ENCODE peak calls at places on chromosomes 7 and 10, in eight cellular contexts. One of them, this sample, is unnamed.

GRCh38 chr10:94403034-94403822 is 887 bp downstream of the TBC1D12 start:
- DNase-seq in IMR-90: peak
- DNase-seq in neural progenitor cell: peak
- DNase-seq in neural crest cell: peak
- DNase-seq in fibroblast of lung: peak
- DNase-seq in GM23338: peak
- DNase-seq in WTC11: peak
- DNase-seq in lower leg skin: peak
- DNase-seq in this sample: peak

GRCh38 chr7:73831656-73832579 is 1.1 kb downstream of the CLDN4 start:
- DNase-seq in IMR-90: no peak
- DNase-seq in neural progenitor cell: peak
- DNase-seq in neural crest cell: no peak
- DNase-seq in fibroblast of lung: no peak
- DNase-seq in GM23338: peak
- DNase-seq in WTC11: peak
- DNase-seq in lower leg skin: no peak
- DNase-seq in this sample: no peak

GRCh38 chr7:140326116-140326928 is 72.0 kb downstream of the SLC37A3 start:
- DNase-seq in IMR-90: peak
- DNase-seq in neural progenitor cell: peak
- DNase-seq in neural crest cell: peak
- DNase-seq in fibroblast of lung: peak
- DNase-seq in GM23338: peak
- DNase-seq in WTC11: peak
- DNase-seq in lower leg skin: peak
- DNase-seq in this sample: peak

GRCh38 chr7:105790996-105791395 is 85.4 kb downstream of the ATXN7L1 start:
- DNase-seq in IMR-90: no peak
- DNase-seq in neural progenitor cell: no peak
- DNase-seq in neural crest cell: no peak
- DNase-seq in fibroblast of lung: no peak
- DNase-seq in GM23338: no peak
- DNase-seq in WTC11: no peak
- DNase-seq in lower leg skin: no peak
- DNase-seq in this sample: no peak

GRCh38 chr7:4138866-4139265 is 543.2 kb upstream of the FOXK1 start:
- DNase-seq in IMR-90: no peak
- DNase-seq in neural progenitor cell: no peak
- DNase-seq in neural crest cell: no peak
- DNase-seq in fibroblast of lung: no peak
- DNase-seq in GM23338: no peak
- DNase-seq in WTC11: no peak
- DNase-seq in lower leg skin: no peak
- DNase-seq in this sample: no peak

GRCh38 chr10:50299948-50300669 is 48.8 kb upstream of the ASAH2 start:
- DNase-seq in IMR-90: no peak
- DNase-seq in neural progenitor cell: no peak
- DNase-seq in neural crest cell: no peak
- DNase-seq in fibroblast of lung: no peak
- DNase-seq in GM23338: no peak
- DNase-seq in WTC11: no peak
- DNase-seq in lower leg skin: no peak
- DNase-seq in this sample: no peak

GRCh38 chr7:116353614-116354013 is 143.3 kb downstream of the TES start:
- DNase-seq in IMR-90: no peak
- DNase-seq in neural progenitor cell: no peak
- DNase-seq in neural crest cell: no peak
- DNase-seq in fibroblast of lung: no peak
- DNase-seq in GM23338: no peak
- DNase-seq in WTC11: no peak
- DNase-seq in lower leg skin: no peak
- DNase-seq in this sample: no peak

GRCh38 chr7:28055161-28055544 is 125.4 kb downstream of the JAZF1 start:
- DNase-seq in IMR-90: peak
- DNase-seq in neural progenitor cell: no peak
- DNase-seq in neural crest cell: no peak
- DNase-seq in fibroblast of lung: no peak
- DNase-seq in GM23338: no peak
- DNase-seq in WTC11: no peak
- DNase-seq in lower leg skin: no peak
- DNase-seq in this sample: no peak

GRCh38 chr10:83522881-83523386 is 616.4 kb upstream of the GHITM start:
- DNase-seq in IMR-90: no peak
- DNase-seq in neural progenitor cell: no peak
- DNase-seq in neural crest cell: no peak
- DNase-seq in fibroblast of lung: no peak
- DNase-seq in GM23338: no peak
- DNase-seq in WTC11: no peak
- DNase-seq in lower leg skin: no peak
- DNase-seq in this sample: no peak

GRCh38 chr7:43535031-43535451 is 47.9 kb upstream of the STK17A start:
- DNase-seq in IMR-90: no peak
- DNase-seq in neural progenitor cell: no peak
- DNase-seq in neural crest cell: no peak
- DNase-seq in fibroblast of lung: peak
- DNase-seq in GM23338: no peak
- DNase-seq in WTC11: no peak
- DNase-seq in lower leg skin: no peak
- DNase-seq in this sample: no peak

GRCh38 chr10:103790580-103790979 is 64.8 kb downstream of the SH3PXD2A start:
- DNase-seq in IMR-90: no peak
- DNase-seq in neural progenitor cell: no peak
- DNase-seq in neural crest cell: no peak
- DNase-seq in fibroblast of lung: no peak
- DNase-seq in GM23338: no peak
- DNase-seq in WTC11: no peak
- DNase-seq in lower leg skin: no peak
- DNase-seq in this sample: no peak

GRCh38 chr10:12476661-12477060 is 127.3 kb downstream of the CAMK1D start:
- DNase-seq in IMR-90: no peak
- DNase-seq in neural progenitor cell: no peak
- DNase-seq in neural crest cell: no peak
- DNase-seq in fibroblast of lung: no peak
- DNase-seq in GM23338: no peak
- DNase-seq in WTC11: no peak
- DNase-seq in lower leg skin: no peak
- DNase-seq in this sample: no peak

GRCh38 chr10:130409346-130409745 is 273.2 kb downstream of the GLRX3 start:
- DNase-seq in IMR-90: no peak
- DNase-seq in neural progenitor cell: no peak
- DNase-seq in neural crest cell: no peak
- DNase-seq in fibroblast of lung: no peak
- DNase-seq in GM23338: no peak
- DNase-seq in WTC11: no peak
- DNase-seq in lower leg skin: peak
- DNase-seq in this sample: no peak

GRCh38 chr7:47543659-47544058 is 38.3 kb downstream of the TNS3 start:
- DNase-seq in IMR-90: no peak
- DNase-seq in neural progenitor cell: no peak
- DNase-seq in neural crest cell: no peak
- DNase-seq in fibroblast of lung: no peak
- DNase-seq in GM23338: no peak
- DNase-seq in WTC11: no peak
- DNase-seq in lower leg skin: no peak
- DNase-seq in this sample: no peak

GRCh38 chr7:150377116-150377979 is 1.8 kb upstream of the ZNF775 start:
- DNase-seq in IMR-90: no peak
- DNase-seq in neural progenitor cell: peak
- DNase-seq in neural crest cell: no peak
- DNase-seq in fibroblast of lung: no peak
- DNase-seq in GM23338: no peak
- DNase-seq in WTC11: peak
- DNase-seq in lower leg skin: no peak
- DNase-seq in this sample: no peak

GRCh38 chr7:96297873-96298272 is 24.0 kb downstream of the SLC25A13 start:
- DNase-seq in IMR-90: no peak
- DNase-seq in neural progenitor cell: no peak
- DNase-seq in neural crest cell: no peak
- DNase-seq in fibroblast of lung: no peak
- DNase-seq in GM23338: no peak
- DNase-seq in WTC11: no peak
- DNase-seq in lower leg skin: no peak
- DNase-seq in this sample: no peak

GRCh38 chr7:70645876-70646336 is 486.0 kb upstream of the GALNT17 start:
- DNase-seq in IMR-90: no peak
- DNase-seq in neural progenitor cell: no peak
- DNase-seq in neural crest cell: no peak
- DNase-seq in fibroblast of lung: no peak
- DNase-seq in GM23338: no peak
- DNase-seq in WTC11: no peak
- DNase-seq in lower leg skin: no peak
- DNase-seq in this sample: no peak

GRCh38 chr10:6838118-6838517 is 258.0 kb upstream of the PRKCQ start:
- DNase-seq in IMR-90: no peak
- DNase-seq in neural progenitor cell: no peak
- DNase-seq in neural crest cell: no peak
- DNase-seq in fibroblast of lung: no peak
- DNase-seq in GM23338: peak
- DNase-seq in WTC11: no peak
- DNase-seq in lower leg skin: no peak
- DNase-seq in this sample: peak

GRCh38 chr10:31142026-31142425 is 110.4 kb upstream of the ZNF438 start:
- DNase-seq in IMR-90: peak
- DNase-seq in neural progenitor cell: no peak
- DNase-seq in neural crest cell: no peak
- DNase-seq in fibroblast of lung: peak
- DNase-seq in GM23338: no peak
- DNase-seq in WTC11: no peak
- DNase-seq in lower leg skin: no peak
- DNase-seq in this sample: no peak

GRCh38 chr7:124420367-124420766 is 345.2 kb downstream of the GPR37 start:
- DNase-seq in IMR-90: no peak
- DNase-seq in neural progenitor cell: no peak
- DNase-seq in neural crest cell: no peak
- DNase-seq in fibroblast of lung: no peak
- DNase-seq in GM23338: no peak
- DNase-seq in WTC11: no peak
- DNase-seq in lower leg skin: no peak
- DNase-seq in this sample: no peak
- TF ChIP-seq CTCF in IMR-90: no peak
- TF ChIP-seq CTCF in neural progenitor cell: no peak
- TF ChIP-seq CTCF in neural crest cell: no peak
- TF ChIP-seq CTCF in fibroblast of lung: no peak
- TF ChIP-seq CTCF in GM23338: no peak
- TF ChIP-seq CTCF in WTC11: no peak
- TF ChIP-seq CTCF in lower leg skin: no peak
- TF ChIP-seq CTCF in this sample: no peak

GRCh38 chr7:141339603-141340002 is 211.6 kb upstream of the AGK start:
- DNase-seq in IMR-90: no peak
- DNase-seq in neural progenitor cell: peak
- DNase-seq in neural crest cell: no peak
- DNase-seq in fibroblast of lung: no peak
- DNase-seq in GM23338: peak
- DNase-seq in WTC11: no peak
- DNase-seq in lower leg skin: no peak
- DNase-seq in this sample: no peak

GRCh38 chr7:141333459-141333858 is 217.8 kb upstream of the AGK start:
- DNase-seq in IMR-90: no peak
- DNase-seq in neural progenitor cell: peak
- DNase-seq in neural crest cell: no peak
- DNase-seq in fibroblast of lung: no peak
- DNase-seq in GM23338: peak
- DNase-seq in WTC11: peak
- DNase-seq in lower leg skin: no peak
- DNase-seq in this sample: peak

DNA sequence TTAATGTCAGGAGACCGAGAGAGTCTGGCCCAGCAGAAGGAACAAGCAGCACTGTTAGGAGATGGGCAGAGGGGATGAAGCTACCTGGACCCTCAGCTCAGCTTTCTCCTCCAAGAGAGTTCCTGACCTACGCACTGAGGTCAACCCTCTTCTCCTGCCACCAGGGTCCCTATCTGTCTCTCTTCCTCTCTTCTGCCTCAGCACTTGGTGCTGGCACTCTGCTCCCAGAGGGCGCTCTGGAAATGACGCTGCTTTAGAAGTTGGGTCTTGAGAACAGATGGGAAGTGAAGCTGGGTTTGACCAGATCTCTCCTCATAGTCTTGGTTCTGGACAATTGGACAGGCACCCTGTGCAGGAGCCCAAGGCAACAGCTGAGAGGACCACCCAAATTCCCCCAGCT is 216.0 kb upstream of the AGK start:
- DNase-seq in IMR-90: no peak
- DNase-seq in neural progenitor cell: no peak
- DNase-seq in neural crest cell: no peak
- DNase-seq in fibroblast of lung: no peak
- DNase-seq in GM23338: no peak
- DNase-seq in WTC11: no peak
- DNase-seq in lower leg skin: no peak
- DNase-seq in this sample: no peak
- TF ChIP-seq CTCF in IMR-90: no peak
- TF ChIP-seq CTCF in neural progenitor cell: no peak
- TF ChIP-seq CTCF in neural crest cell: no peak
- TF ChIP-seq CTCF in fibroblast of lung: no peak
- TF ChIP-seq CTCF in GM23338: peak
- TF ChIP-seq CTCF in WTC11: no peak
- TF ChIP-seq CTCF in lower leg skin: no peak
- TF ChIP-seq CTCF in this sample: no peak

DNA sequence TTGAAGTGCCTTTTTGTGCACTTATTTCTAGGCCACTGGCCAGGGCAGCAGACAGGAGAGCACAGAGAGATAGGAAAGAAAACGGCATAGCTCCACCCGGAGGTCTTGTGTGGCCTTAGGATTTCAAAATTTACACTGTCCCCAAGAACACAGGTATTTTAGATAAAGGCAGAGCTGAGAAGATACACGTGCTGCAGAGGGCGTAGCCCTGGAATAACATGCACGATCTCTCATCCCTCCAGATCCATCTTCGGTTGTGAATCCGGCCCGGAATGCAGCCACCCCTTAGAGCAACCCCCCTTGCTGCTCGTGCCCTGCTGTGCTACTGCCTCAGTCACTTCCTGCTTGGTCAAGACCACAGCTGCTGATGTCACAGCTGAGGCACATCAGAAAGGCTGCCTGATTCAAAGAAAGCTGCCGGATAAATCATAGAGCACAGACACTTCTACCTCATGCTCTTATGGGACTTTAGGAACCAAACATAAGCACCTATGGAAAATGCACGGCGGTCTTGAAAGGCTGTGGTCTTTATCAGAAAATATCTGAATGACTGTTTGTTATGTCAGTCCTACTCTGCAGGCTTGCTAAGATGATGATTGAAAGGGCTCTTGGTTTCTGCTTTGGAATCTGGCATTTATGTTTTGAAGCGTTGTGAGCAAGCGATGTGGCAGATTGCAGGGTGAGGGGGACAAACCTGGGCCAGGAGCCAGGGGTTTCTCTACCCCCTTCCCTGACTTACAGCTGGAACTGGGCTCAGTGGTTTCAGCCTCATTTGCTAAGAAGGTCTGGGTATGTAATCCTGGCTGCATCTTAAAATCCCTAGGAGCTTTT is 152.0 kb downstream of the SVIL start:
- DNase-seq in IMR-90: peak
- DNase-seq in neural progenitor cell: peak
- DNase-seq in neural crest cell: no peak
- DNase-seq in fibroblast of lung: peak
- DNase-seq in GM23338: peak
- DNase-seq in WTC11: peak
- DNase-seq in lower leg skin: no peak
- DNase-seq in this sample: no peak
- TF ChIP-seq CTCF in IMR-90: peak
- TF ChIP-seq CTCF in neural progenitor cell: peak
- TF ChIP-seq CTCF in neural crest cell: no peak
- TF ChIP-seq CTCF in fibroblast of lung: peak
- TF ChIP-seq CTCF in GM23338: peak
- TF ChIP-seq CTCF in WTC11: no peak
- TF ChIP-seq CTCF in lower leg skin: no peak
- TF ChIP-seq CTCF in this sample: no peak

GRCh38 chr7:2231992-2232765 is 566 bp downstream of the MAD1L1 start:
- DNase-seq in IMR-90: no peak
- DNase-seq in neural progenitor cell: peak
- DNase-seq in neural crest cell: peak
- DNase-seq in fibroblast of lung: no peak
- DNase-seq in GM23338: peak
- DNase-seq in WTC11: peak
- DNase-seq in lower leg skin: no peak
- DNase-seq in this sample: peak
- TF ChIP-seq CTCF in IMR-90: no peak
- TF ChIP-seq CTCF in neural progenitor cell: no peak
- TF ChIP-seq CTCF in neural crest cell: peak
- TF ChIP-seq CTCF in fibroblast of lung: no peak
- TF ChIP-seq CTCF in GM23338: no peak
- TF ChIP-seq CTCF in WTC11: no peak
- TF ChIP-seq CTCF in lower leg skin: no peak
- TF ChIP-seq CTCF in this sample: no peak

This sample was measured in endothelial cell.